ENCODE peak calls at places on chromosomes 6 and 20, in nine cellular contexts. One of them, this sample, is unnamed.

GRCh38 chr6:128570439-128571063 is 50.2 kb upstream of the PTPRK start:
- DNase-seq in SW 1271: no peak
- DNase-seq in stimulated activated CD4-positive, alpha-beta T cell treated with anti-CD3 and anti-CD28 coated beads, Interleukin-15, amount 100 ng/mL, for 48 hours: no peak
- DNase-seq in HFF-Myc: no peak
- DNase-seq in activated CD4-positive, alpha-beta memory T cell treated with anti-CD3 and anti-CD28 coated beads, Interleukin-2, amount 10 ng/mL, durations not matched to agents 7 days and 5 days: no peak
- DNase-seq in non-pigmented ciliary epithelial cell: no peak
- DNase-seq in germinal center: no peak
- DNase-seq in right cardiac atrium: no peak
- DNase-seq in GM23248: no peak
- DNase-seq in this sample: no peak

GRCh38 chr6:131295081-131295480 is 159.8 kb downstream of the AKAP7 start:
- DNase-seq in right cardiac atrium: no peak
- DNase-seq in HFF-Myc: no peak
- DNase-seq in germinal center: no peak
- DNase-seq in stimulated activated CD4-positive, alpha-beta T cell treated with anti-CD3 and anti-CD28 coated beads, Interleukin-15, amount 100 ng/mL, for 48 hours: no peak
- DNase-seq in non-pigmented ciliary epithelial cell: no peak
- DNase-seq in activated CD4-positive, alpha-beta memory T cell treated with anti-CD3 and anti-CD28 coated beads, Interleukin-2, amount 10 ng/mL, durations not matched to agents 7 days and 5 days: no peak
- DNase-seq in GM23248: no peak
- DNase-seq in SW 1271: no peak
- DNase-seq in this sample: no peak

GRCh38 chr20:63735859-63736718 is at the start of gene LIME1:
- DNase-seq in activated CD4-positive, alpha-beta memory T cell treated with anti-CD3 and anti-CD28 coated beads, Interleukin-2, amount 10 ng/mL, durations not matched to agents 7 days and 5 days: peak; percentile 87
- DNase-seq in SW 1271: no peak
- DNase-seq in non-pigmented ciliary epithelial cell: no peak
- DNase-seq in right cardiac atrium: peak; percentile 71
- DNase-seq in GM23248: no peak
- DNase-seq in stimulated activated CD4-positive, alpha-beta T cell treated with anti-CD3 and anti-CD28 coated beads, Interleukin-15, amount 100 ng/mL, for 48 hours: no peak
- DNase-seq in HFF-Myc: no peak
- DNase-seq in germinal center: peak; percentile 83
- DNase-seq in this sample: no peak

GRCh38 chr6:63023726-63024125 is 187.5 kb upstream of the FKBP1C start:
- DNase-seq in right cardiac atrium: no peak
- DNase-seq in non-pigmented ciliary epithelial cell: no peak
- DNase-seq in activated CD4-positive, alpha-beta memory T cell treated with anti-CD3 and anti-CD28 coated beads, Interleukin-2, amount 10 ng/mL, durations not matched to agents 7 days and 5 days: no peak
- DNase-seq in HFF-Myc: no peak
- DNase-seq in stimulated activated CD4-positive, alpha-beta T cell treated with anti-CD3 and anti-CD28 coated beads, Interleukin-15, amount 100 ng/mL, for 48 hours: no peak
- DNase-seq in germinal center: no peak
- DNase-seq in SW 1271: no peak
- DNase-seq in GM23248: no peak
- DNase-seq in this sample: no peak

GRCh38 chr6:169292340-169293124 is 38.9 kb upstream of the THBS2 start:
- DNase-seq in germinal center: no peak
- DNase-seq in stimulated activated CD4-positive, alpha-beta T cell treated with anti-CD3 and anti-CD28 coated beads, Interleukin-15, amount 100 ng/mL, for 48 hours: no peak
- DNase-seq in HFF-Myc: peak; percentile 78
- DNase-seq in right cardiac atrium: no peak
- DNase-seq in GM23248: peak; percentile 94
- DNase-seq in activated CD4-positive, alpha-beta memory T cell treated with anti-CD3 and anti-CD28 coated beads, Interleukin-2, amount 10 ng/mL, durations not matched to agents 7 days and 5 days: no peak
- DNase-seq in SW 1271: peak; percentile 35
- DNase-seq in non-pigmented ciliary epithelial cell: peak; percentile 80
- DNase-seq in this sample: peak; percentile 74

GRCh38 chr6:121678245-121678644 is 242.8 kb downstream of the GJA1 start:
- DNase-seq in right cardiac atrium: no peak
- DNase-seq in GM23248: no peak
- DNase-seq in activated CD4-positive, alpha-beta memory T cell treated with anti-CD3 and anti-CD28 coated beads, Interleukin-2, amount 10 ng/mL, durations not matched to agents 7 days and 5 days: no peak
- DNase-seq in non-pigmented ciliary epithelial cell: no peak
- DNase-seq in HFF-Myc: no peak
- DNase-seq in stimulated activated CD4-positive, alpha-beta T cell treated with anti-CD3 and anti-CD28 coated beads, Interleukin-15, amount 100 ng/mL, for 48 hours: no peak
- DNase-seq in germinal center: no peak
- DNase-seq in SW 1271: no peak
- DNase-seq in this sample: no peak

GRCh38 chr20:2745936-2746635 is 53.5 kb downstream of the EBF4 start:
- DNase-seq in HFF-Myc: no peak
- DNase-seq in right cardiac atrium: no peak
- DNase-seq in activated CD4-positive, alpha-beta memory T cell treated with anti-CD3 and anti-CD28 coated beads, Interleukin-2, amount 10 ng/mL, durations not matched to agents 7 days and 5 days: peak; percentile 10
- DNase-seq in SW 1271: no peak
- DNase-seq in stimulated activated CD4-positive, alpha-beta T cell treated with anti-CD3 and anti-CD28 coated beads, Interleukin-15, amount 100 ng/mL, for 48 hours: no peak
- DNase-seq in non-pigmented ciliary epithelial cell: no peak
- DNase-seq in germinal center: no peak
- DNase-seq in GM23248: no peak
- DNase-seq in this sample: no peak

GRCh38 chr6:34339432-34339831 is 53.0 kb downstream of the NUDT3 start:
- DNase-seq in HFF-Myc: no peak
- DNase-seq in non-pigmented ciliary epithelial cell: no peak
- DNase-seq in activated CD4-positive, alpha-beta memory T cell treated with anti-CD3 and anti-CD28 coated beads, Interleukin-2, amount 10 ng/mL, durations not matched to agents 7 days and 5 days: no peak
- DNase-seq in SW 1271: no peak
- DNase-seq in stimulated activated CD4-positive, alpha-beta T cell treated with anti-CD3 and anti-CD28 coated beads, Interleukin-15, amount 100 ng/mL, for 48 hours: no peak
- DNase-seq in GM23248: no peak
- DNase-seq in germinal center: no peak
- DNase-seq in right cardiac atrium: no peak
- DNase-seq in this sample: no peak

GRCh38 chr6:83758533-83758932 is 49.6 kb upstream of the SNAP91 start:
- DNase-seq in non-pigmented ciliary epithelial cell: no peak
- DNase-seq in activated CD4-positive, alpha-beta memory T cell treated with anti-CD3 and anti-CD28 coated beads, Interleukin-2, amount 10 ng/mL, durations not matched to agents 7 days and 5 days: no peak
- DNase-seq in stimulated activated CD4-positive, alpha-beta T cell treated with anti-CD3 and anti-CD28 coated beads, Interleukin-15, amount 100 ng/mL, for 48 hours: no peak
- DNase-seq in germinal center: no peak
- DNase-seq in HFF-Myc: no peak
- DNase-seq in SW 1271: no peak
- DNase-seq in right cardiac atrium: no peak
- DNase-seq in GM23248: no peak
- DNase-seq in this sample: no peak

GRCh38 chr6:9456241-9456658 is 958.6 kb downstream of the TFAP2A start:
- DNase-seq in germinal center: no peak
- DNase-seq in right cardiac atrium: no peak
- DNase-seq in activated CD4-positive, alpha-beta memory T cell treated with anti-CD3 and anti-CD28 coated beads, Interleukin-2, amount 10 ng/mL, durations not matched to agents 7 days and 5 days: no peak
- DNase-seq in SW 1271: no peak
- DNase-seq in non-pigmented ciliary epithelial cell: no peak
- DNase-seq in stimulated activated CD4-positive, alpha-beta T cell treated with anti-CD3 and anti-CD28 coated beads, Interleukin-15, amount 100 ng/mL, for 48 hours: no peak
- DNase-seq in HFF-Myc: no peak
- DNase-seq in GM23248: no peak
- DNase-seq in this sample: no peak

GRCh38 chr6:2970753-2971419 is 481 bp downstream of the SERPINB6 start:
- DNase-seq in stimulated activated CD4-positive, alpha-beta T cell treated with anti-CD3 and anti-CD28 coated beads, Interleukin-15, amount 100 ng/mL, for 48 hours: peak; percentile 13
- DNase-seq in HFF-Myc: no peak
- DNase-seq in non-pigmented ciliary epithelial cell: no peak
- DNase-seq in activated CD4-positive, alpha-beta memory T cell treated with anti-CD3 and anti-CD28 coated beads, Interleukin-2, amount 10 ng/mL, durations not matched to agents 7 days and 5 days: peak; percentile 57
- DNase-seq in germinal center: peak; percentile 54
- DNase-seq in right cardiac atrium: peak; percentile 94
- DNase-seq in GM23248: peak; percentile 78
- DNase-seq in SW 1271: peak; percentile 69
- DNase-seq in this sample: no peak

GRCh38 chr6:53179961-53180651 is 31.5 kb upstream of the GCM1 start:
- DNase-seq in SW 1271: no peak
- DNase-seq in non-pigmented ciliary epithelial cell: peak; percentile 72
- DNase-seq in right cardiac atrium: peak; percentile 46
- DNase-seq in HFF-Myc: no peak
- DNase-seq in stimulated activated CD4-positive, alpha-beta T cell treated with anti-CD3 and anti-CD28 coated beads, Interleukin-15, amount 100 ng/mL, for 48 hours: no peak
- DNase-seq in germinal center: peak; percentile 37
- DNase-seq in activated CD4-positive, alpha-beta memory T cell treated with anti-CD3 and anti-CD28 coated beads, Interleukin-2, amount 10 ng/mL, durations not matched to agents 7 days and 5 days: no peak
- DNase-seq in GM23248: no peak
- DNase-seq in this sample: no peak

GRCh38 chr20:45318948-45319347 is 10.8 kb upstream of the MATN4 start:
- DNase-seq in SW 1271: no peak
- DNase-seq in right cardiac atrium: no peak
- DNase-seq in germinal center: no peak
- DNase-seq in non-pigmented ciliary epithelial cell: no peak
- DNase-seq in stimulated activated CD4-positive, alpha-beta T cell treated with anti-CD3 and anti-CD28 coated beads, Interleukin-15, amount 100 ng/mL, for 48 hours: no peak
- DNase-seq in HFF-Myc: no peak
- DNase-seq in GM23248: no peak
- DNase-seq in activated CD4-positive, alpha-beta memory T cell treated with anti-CD3 and anti-CD28 coated beads, Interleukin-2, amount 10 ng/mL, durations not matched to agents 7 days and 5 days: no peak
- DNase-seq in this sample: no peak

GRCh38 chr6:3357669-3358068 is 98.9 kb downstream of the PSMG4 start:
- DNase-seq in HFF-Myc: no peak
- DNase-seq in GM23248: no peak
- DNase-seq in SW 1271: no peak
- DNase-seq in activated CD4-positive, alpha-beta memory T cell treated with anti-CD3 and anti-CD28 coated beads, Interleukin-2, amount 10 ng/mL, durations not matched to agents 7 days and 5 days: no peak
- DNase-seq in germinal center: no peak
- DNase-seq in stimulated activated CD4-positive, alpha-beta T cell treated with anti-CD3 and anti-CD28 coated beads, Interleukin-15, amount 100 ng/mL, for 48 hours: no peak
- DNase-seq in non-pigmented ciliary epithelial cell: no peak
- DNase-seq in right cardiac atrium: no peak
- DNase-seq in this sample: no peak

GRCh38 chr6:7542878-7543394 is 1.5 kb downstream of the DSP start:
- DNase-seq in germinal center: no peak
- DNase-seq in stimulated activated CD4-positive, alpha-beta T cell treated with anti-CD3 and anti-CD28 coated beads, Interleukin-15, amount 100 ng/mL, for 48 hours: no peak
- DNase-seq in right cardiac atrium: peak; percentile 78
- DNase-seq in GM23248: peak; percentile 96
- DNase-seq in non-pigmented ciliary epithelial cell: no peak
- DNase-seq in SW 1271: no peak
- DNase-seq in HFF-Myc: no peak
- DNase-seq in activated CD4-positive, alpha-beta memory T cell treated with anti-CD3 and anti-CD28 coated beads, Interleukin-2, amount 10 ng/mL, durations not matched to agents 7 days and 5 days: no peak
- DNase-seq in this sample: no peak

GRCh38 chr6:40587240-40588069 is at the start of gene LRFN2:
- DNase-seq in stimulated activated CD4-positive, alpha-beta T cell treated with anti-CD3 and anti-CD28 coated beads, Interleukin-15, amount 100 ng/mL, for 48 hours: peak; percentile 43
- DNase-seq in right cardiac atrium: peak; percentile 88
- DNase-seq in HFF-Myc: peak; percentile 17
- DNase-seq in SW 1271: peak; percentile 61
- DNase-seq in GM23248: peak; percentile 86
- DNase-seq in germinal center: peak; percentile 75
- DNase-seq in non-pigmented ciliary epithelial cell: peak; percentile 10
- DNase-seq in activated CD4-positive, alpha-beta memory T cell treated with anti-CD3 and anti-CD28 coated beads, Interleukin-2, amount 10 ng/mL, durations not matched to agents 7 days and 5 days: peak; percentile 65
- DNase-seq in this sample: no peak

GRCh38 chr6:144104898-144105487 is 9.6 kb upstream of the SF3B5 start:
- DNase-seq in stimulated activated CD4-positive, alpha-beta T cell treated with anti-CD3 and anti-CD28 coated beads, Interleukin-15, amount 100 ng/mL, for 48 hours: no peak
- DNase-seq in non-pigmented ciliary epithelial cell: peak; percentile 49
- DNase-seq in HFF-Myc: peak; percentile 65
- DNase-seq in SW 1271: peak; percentile 71
- DNase-seq in activated CD4-positive, alpha-beta memory T cell treated with anti-CD3 and anti-CD28 coated beads, Interleukin-2, amount 10 ng/mL, durations not matched to agents 7 days and 5 days: no peak
- DNase-seq in GM23248: peak; percentile 80
- DNase-seq in right cardiac atrium: no peak
- DNase-seq in germinal center: peak; percentile 74
- DNase-seq in this sample: no peak

GRCh38 chr6:145020114-145020513 is 715.2 kb downstream of the EPM2A start:
- DNase-seq in HFF-Myc: no peak
- DNase-seq in right cardiac atrium: no peak
- DNase-seq in germinal center: no peak
- DNase-seq in non-pigmented ciliary epithelial cell: no peak
- DNase-seq in activated CD4-positive, alpha-beta memory T cell treated with anti-CD3 and anti-CD28 coated beads, Interleukin-2, amount 10 ng/mL, durations not matched to agents 7 days and 5 days: no peak
- DNase-seq in GM23248: no peak
- DNase-seq in SW 1271: no peak
- DNase-seq in stimulated activated CD4-positive, alpha-beta T cell treated with anti-CD3 and anti-CD28 coated beads, Interleukin-15, amount 100 ng/mL, for 48 hours: no peak
- DNase-seq in this sample: no peak

GRCh38 chr20:33026072-33026778 is 5.2 kb upstream of the BPIFB6 start:
- DNase-seq in germinal center: no peak
- DNase-seq in HFF-Myc: no peak
- DNase-seq in GM23248: no peak
- DNase-seq in non-pigmented ciliary epithelial cell: no peak
- DNase-seq in stimulated activated CD4-positive, alpha-beta T cell treated with anti-CD3 and anti-CD28 coated beads, Interleukin-15, amount 100 ng/mL, for 48 hours: no peak
- DNase-seq in SW 1271: no peak
- DNase-seq in right cardiac atrium: no peak
- DNase-seq in activated CD4-positive, alpha-beta memory T cell treated with anti-CD3 and anti-CD28 coated beads, Interleukin-2, amount 10 ng/mL, durations not matched to agents 7 days and 5 days: no peak
- DNase-seq in this sample: no peak

GRCh38 chr6:117418320-117418719 is 7.4 kb downstream of the ROS1 start:
- DNase-seq in GM23248: no peak
- DNase-seq in right cardiac atrium: no peak
- DNase-seq in germinal center: no peak
- DNase-seq in stimulated activated CD4-positive, alpha-beta T cell treated with anti-CD3 and anti-CD28 coated beads, Interleukin-15, amount 100 ng/mL, for 48 hours: no peak
- DNase-seq in non-pigmented ciliary epithelial cell: no peak
- DNase-seq in HFF-Myc: no peak
- DNase-seq in activated CD4-positive, alpha-beta memory T cell treated with anti-CD3 and anti-CD28 coated beads, Interleukin-2, amount 10 ng/mL, durations not matched to agents 7 days and 5 days: no peak
- DNase-seq in SW 1271: no peak
- DNase-seq in this sample: no peak

GRCh38 chr6:122621638-122622037 is 11.4 kb downstream of the PKIB start:
- DNase-seq in GM23248: no peak
- DNase-seq in right cardiac atrium: no peak
- DNase-seq in stimulated activated CD4-positive, alpha-beta T cell treated with anti-CD3 and anti-CD28 coated beads, Interleukin-15, amount 100 ng/mL, for 48 hours: no peak
- DNase-seq in non-pigmented ciliary epithelial cell: no peak
- DNase-seq in HFF-Myc: no peak
- DNase-seq in germinal center: no peak
- DNase-seq in SW 1271: no peak
- DNase-seq in activated CD4-positive, alpha-beta memory T cell treated with anti-CD3 and anti-CD28 coated beads, Interleukin-2, amount 10 ng/mL, durations not matched to agents 7 days and 5 days: no peak
- DNase-seq in this sample: no peak

GRCh38 chr20:51906049-51906448 is 103.7 kb upstream of the SALL4 start:
- DNase-seq in germinal center: no peak
- DNase-seq in SW 1271: no peak
- DNase-seq in stimulated activated CD4-positive, alpha-beta T cell treated with anti-CD3 and anti-CD28 coated beads, Interleukin-15, amount 100 ng/mL, for 48 hours: no peak
- DNase-seq in non-pigmented ciliary epithelial cell: no peak
- DNase-seq in GM23248: no peak
- DNase-seq in right cardiac atrium: no peak
- DNase-seq in HFF-Myc: no peak
- DNase-seq in activated CD4-positive, alpha-beta memory T cell treated with anti-CD3 and anti-CD28 coated beads, Interleukin-2, amount 10 ng/mL, durations not matched to agents 7 days and 5 days: no peak
- DNase-seq in this sample: no peak

GRCh38 chr6:69732640-69733039 is 64.2 kb downstream of the LMBRD1 start:
- DNase-seq in non-pigmented ciliary epithelial cell: no peak
- DNase-seq in germinal center: no peak
- DNase-seq in HFF-Myc: no peak
- DNase-seq in SW 1271: peak; percentile 19
- DNase-seq in GM23248: peak; percentile 19
- DNase-seq in right cardiac atrium: no peak
- DNase-seq in activated CD4-positive, alpha-beta memory T cell treated with anti-CD3 and anti-CD28 coated beads, Interleukin-2, amount 10 ng/mL, durations not matched to agents 7 days and 5 days: no peak
- DNase-seq in stimulated activated CD4-positive, alpha-beta T cell treated with anti-CD3 and anti-CD28 coated beads, Interleukin-15, amount 100 ng/mL, for 48 hours: no peak
- DNase-seq in this sample: no peak

GRCh38 chr20:1263853-1264252 is 2.2 kb upstream of the SNPH start:
- DNase-seq in stimulated activated CD4-positive, alpha-beta T cell treated with anti-CD3 and anti-CD28 coated beads, Interleukin-15, amount 100 ng/mL, for 48 hours: no peak
- DNase-seq in activated CD4-positive, alpha-beta memory T cell treated with anti-CD3 and anti-CD28 coated beads, Interleukin-2, amount 10 ng/mL, durations not matched to agents 7 days and 5 days: no peak
- DNase-seq in germinal center: no peak
- DNase-seq in non-pigmented ciliary epithelial cell: no peak
- DNase-seq in right cardiac atrium: no peak
- DNase-seq in SW 1271: peak; percentile 19
- DNase-seq in HFF-Myc: no peak
- DNase-seq in GM23248: peak; percentile 82
- DNase-seq in this sample: no peak

GRCh38 chr6:53635322-53635721 is 30.2 kb downstream of the KLHL31 start:
- DNase-seq in stimulated activated CD4-positive, alpha-beta T cell treated with anti-CD3 and anti-CD28 coated beads, Interleukin-15, amount 100 ng/mL, for 48 hours: no peak
- DNase-seq in activated CD4-positive, alpha-beta memory T cell treated with anti-CD3 and anti-CD28 coated beads, Interleukin-2, amount 10 ng/mL, durations not matched to agents 7 days and 5 days: no peak
- DNase-seq in right cardiac atrium: no peak
- DNase-seq in germinal center: no peak
- DNase-seq in non-pigmented ciliary epithelial cell: no peak
- DNase-seq in GM23248: no peak
- DNase-seq in SW 1271: no peak
- DNase-seq in HFF-Myc: no peak
- DNase-seq in this sample: no peak

GRCh38 chr6:146582857-146583256 is 15.9 kb upstream of the ADGB start:
- DNase-seq in stimulated activated CD4-positive, alpha-beta T cell treated with anti-CD3 and anti-CD28 coated beads, Interleukin-15, amount 100 ng/mL, for 48 hours: no peak
- DNase-seq in non-pigmented ciliary epithelial cell: no peak
- DNase-seq in right cardiac atrium: peak; percentile 51
- DNase-seq in HFF-Myc: no peak
- DNase-seq in activated CD4-positive, alpha-beta memory T cell treated with anti-CD3 and anti-CD28 coated beads, Interleukin-2, amount 10 ng/mL, durations not matched to agents 7 days and 5 days: no peak
- DNase-seq in SW 1271: no peak
- DNase-seq in GM23248: peak; percentile 20
- DNase-seq in germinal center: no peak
- DNase-seq in this sample: no peak

GRCh38 chr20:24668384-24668702 is 198.9 kb downstream of the SYNDIG1 start:
- DNase-seq in stimulated activated CD4-positive, alpha-beta T cell treated with anti-CD3 and anti-CD28 coated beads, Interleukin-15, amount 100 ng/mL, for 48 hours: no peak
- DNase-seq in GM23248: no peak
- DNase-seq in right cardiac atrium: peak; percentile 38
- DNase-seq in SW 1271: no peak
- DNase-seq in activated CD4-positive, alpha-beta memory T cell treated with anti-CD3 and anti-CD28 coated beads, Interleukin-2, amount 10 ng/mL, durations not matched to agents 7 days and 5 days: no peak
- DNase-seq in HFF-Myc: no peak
- DNase-seq in non-pigmented ciliary epithelial cell: no peak
- DNase-seq in germinal center: no peak
- DNase-seq in this sample: no peak

GRCh38 chr6:39602590-39603319 is 122.5 kb downstream of the KIF6 start:
- DNase-seq in GM23248: no peak
- DNase-seq in HFF-Myc: no peak
- DNase-seq in non-pigmented ciliary epithelial cell: no peak
- DNase-seq in stimulated activated CD4-positive, alpha-beta T cell treated with anti-CD3 and anti-CD28 coated beads, Interleukin-15, amount 100 ng/mL, for 48 hours: no peak
- DNase-seq in right cardiac atrium: no peak
- DNase-seq in activated CD4-positive, alpha-beta memory T cell treated with anti-CD3 and anti-CD28 coated beads, Interleukin-2, amount 10 ng/mL, durations not matched to agents 7 days and 5 days: no peak
- DNase-seq in SW 1271: no peak
- DNase-seq in germinal center: no peak
- DNase-seq in this sample: no peak

GRCh38 chr20:4555188-4555893 is 166.4 kb upstream of the PRND start:
- DNase-seq in activated CD4-positive, alpha-beta memory T cell treated with anti-CD3 and anti-CD28 coated beads, Interleukin-2, amount 10 ng/mL, durations not matched to agents 7 days and 5 days: no peak
- DNase-seq in SW 1271: peak; percentile 95
- DNase-seq in germinal center: no peak
- DNase-seq in HFF-Myc: peak; percentile 61
- DNase-seq in non-pigmented ciliary epithelial cell: peak; percentile 67
- DNase-seq in right cardiac atrium: no peak
- DNase-seq in stimulated activated CD4-positive, alpha-beta T cell treated with anti-CD3 and anti-CD28 coated beads, Interleukin-15, amount 100 ng/mL, for 48 hours: no peak
- DNase-seq in GM23248: peak; percentile 67
- DNase-seq in this sample: no peak

GRCh38 chr6:116190550-116190949 is 63.3 kb downstream of the TSPYL4 start:
- DNase-seq in stimulated activated CD4-positive, alpha-beta T cell treated with anti-CD3 and anti-CD28 coated beads, Interleukin-15, amount 100 ng/mL, for 48 hours: no peak
- DNase-seq in germinal center: no peak
- DNase-seq in GM23248: peak; percentile 55
- DNase-seq in HFF-Myc: peak; percentile 46
- DNase-seq in right cardiac atrium: no peak
- DNase-seq in SW 1271: no peak
- DNase-seq in non-pigmented ciliary epithelial cell: peak; percentile 60
- DNase-seq in activated CD4-positive, alpha-beta memory T cell treated with anti-CD3 and anti-CD28 coated beads, Interleukin-2, amount 10 ng/mL, durations not matched to agents 7 days and 5 days: no peak
- DNase-seq in this sample: no peak

GRCh38 chr6:127776320-127776719 is 124.5 kb downstream of the THEMIS start:
- DNase-seq in activated CD4-positive, alpha-beta memory T cell treated with anti-CD3 and anti-CD28 coated beads, Interleukin-2, amount 10 ng/mL, durations not matched to agents 7 days and 5 days: no peak
- DNase-seq in SW 1271: no peak
- DNase-seq in GM23248: no peak
- DNase-seq in stimulated activated CD4-positive, alpha-beta T cell treated with anti-CD3 and anti-CD28 coated beads, Interleukin-15, amount 100 ng/mL, for 48 hours: no peak
- DNase-seq in non-pigmented ciliary epithelial cell: no peak
- DNase-seq in right cardiac atrium: no peak
- DNase-seq in HFF-Myc: no peak
- DNase-seq in germinal center: no peak
- DNase-seq in this sample: no peak

This sample was measured in SIG-M5.